ENCODE peak calls at places on chromosomes 12 and 14, in four cellular contexts. L is dorsolateral prefrontal cortex, E is RWPE2, Y is prostate gland. P is an unnamed sample.

GRCh38 chr14:36505892-36506731 is 13.9 kb downstream of the NKX2-1 start:
- DNase-seq in L (no peak), E (no peak), Y (no peak), P (no peak)

GRCh38 chr12:27305673-27306504 is 26.7 kb upstream of the BMAL2 start:
- DNase-seq in L (no peak), E (no peak), Y (no peak), P (peak; percentile 28)

GRCh38 chr12:67698711-67699603 is 50.4 kb downstream of the DYRK2 start:
- DNase-seq in L (no peak), E (no peak), Y (no peak), P (no peak)

GRCh38 chr14:61476737-61477410 is 155.5 kb downstream of the PRKCH start:
- DNase-seq in L (no peak), E (no peak), Y (no peak), P (no peak)

GRCh38 chr14:103510311-103511021 is 12.2 kb downstream of the CKB start:
- DNase-seq in L (peak; percentile 19), E (peak; percentile 52), Y (no peak), P (no peak)

GRCh38 chr12:65525501-65526141 is 247.1 kb downstream of the MSRB3 start:
- DNase-seq in L (no peak), E (no peak), Y (no peak), P (no peak)

GRCh38 chr14:75267141-75267601 is 11.5 kb upstream of the FOS start:
- DNase-seq in L (no peak), E (no peak), Y (no peak), P (no peak)

GRCh38 chr12:89453579-89453978 is 71.0 kb downstream of the GALNT4 start:
- DNase-seq in L (no peak), E (no peak), Y (no peak), P (no peak)

GRCh38 chr12:176321-177181 is 37.4 kb downstream of the SLC6A12 start:
- DNase-seq in L (no peak), E (no peak), Y (no peak), P (no peak)

DNA sequence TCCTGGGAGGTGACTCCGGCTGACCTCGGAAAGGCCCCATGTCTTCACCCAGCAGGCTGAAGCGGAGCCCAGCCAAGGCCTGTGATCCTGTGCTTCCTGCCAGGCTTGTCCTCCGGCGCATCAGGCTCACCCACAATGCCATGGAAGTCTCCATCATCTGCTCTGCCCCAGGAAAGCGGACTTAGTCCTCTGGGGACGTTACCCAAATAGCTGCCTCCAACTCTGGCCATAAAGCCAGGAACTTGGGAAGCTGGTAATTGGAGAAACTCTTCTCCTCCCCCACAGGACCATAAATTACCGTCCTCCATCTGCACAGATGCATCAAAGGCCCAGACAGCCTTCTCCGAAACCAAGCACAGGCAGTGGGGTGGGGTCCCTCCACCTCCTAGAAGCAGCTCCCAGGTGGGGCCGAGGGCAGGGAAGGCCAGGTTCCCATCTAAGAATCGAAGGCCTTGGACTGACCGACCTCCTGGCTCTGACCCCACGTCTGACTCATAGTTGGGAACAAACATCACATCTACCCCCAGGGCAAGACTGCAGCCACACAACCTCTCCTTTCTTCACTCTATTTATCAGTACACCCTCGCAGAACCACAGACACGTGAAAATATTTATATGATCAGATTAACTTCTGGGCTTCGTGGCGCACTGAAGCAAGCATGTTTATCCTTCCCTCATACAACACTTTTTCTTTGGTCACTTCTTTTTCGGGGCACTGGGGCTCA is 56.4 kb downstream of the PITPNM2 start:
- DNase-seq in L (no peak), E (no peak), Y (peak; percentile 51), P (peak; percentile 37)
- H3K4me3 ChIP-seq in L (no peak overlapping the region), E (no peak overlapping the region), Y (no peak overlapping the region), P (no peak overlapping the region)

GRCh38 chr14:93186961-93187360 is 1.8 kb downstream of the LYSET start:
- DNase-seq in L (no peak), E (no peak), Y (no peak), P (no peak)

GRCh38 chr14:93186461-93186860 is 1.3 kb downstream of the LYSET start:
- DNase-seq in L (no peak), E (no peak), Y (no peak), P (no peak)

GRCh38 chr14:93185333-93185688 is 194 bp downstream of the LYSET start:
- DNase-seq in L (no peak), E (no peak), Y (no peak), P (no peak)

GRCh38 chr14:93183596-93184317 is 940 bp downstream of the MOAP1 start:
- DNase-seq in L (no peak), E (no peak), Y (peak; percentile 7), P (no peak)

GRCh38 chr14:93184391-93185332 is at the start of the genes LYSET and MOAP1:
- DNase-seq in L (peak; percentile 92), E (peak; percentile 92), Y (peak; percentile 84), P (peak; percentile 54)
- TF ChIP-seq CTCF in L (peak; percentile 35), E (peak; percentile 42), Y (peak; percentile 9), P (peak; percentile 26)

GRCh38 chr12:117360551-117361311 is 695 bp downstream of the NOS1 start:
- DNase-seq in L (no peak), E (no peak), Y (no peak), P (no peak)
- H3K4me3 ChIP-seq in L (peak overlapping the region; percentile 51), E (peak overlapping the region; percentile 50), Y (peak overlapping the region; percentile 42), P (no peak overlapping the region)

GRCh38 chr12:48932878-48933277 is 7.6 kb upstream of the FKBP11 start:
- DNase-seq in L (no peak), E (no peak), Y (no peak), P (no peak)

GRCh38 chr12:48936379-48936979 is 11.2 kb upstream of the FKBP11 start:
- DNase-seq in L (peak; percentile 71), E (no peak), Y (peak; percentile 43), P (no peak)

GRCh38 chr12:48937170-48937569 is 11.9 kb upstream of the FKBP11 start:
- DNase-seq in L (no peak), E (no peak), Y (no peak), P (no peak)

GRCh38 chr12:48933664-48934311 is 8.5 kb upstream of the FKBP11 start:
- DNase-seq in L (no peak), E (no peak), Y (no peak), P (no peak)

DNA sequence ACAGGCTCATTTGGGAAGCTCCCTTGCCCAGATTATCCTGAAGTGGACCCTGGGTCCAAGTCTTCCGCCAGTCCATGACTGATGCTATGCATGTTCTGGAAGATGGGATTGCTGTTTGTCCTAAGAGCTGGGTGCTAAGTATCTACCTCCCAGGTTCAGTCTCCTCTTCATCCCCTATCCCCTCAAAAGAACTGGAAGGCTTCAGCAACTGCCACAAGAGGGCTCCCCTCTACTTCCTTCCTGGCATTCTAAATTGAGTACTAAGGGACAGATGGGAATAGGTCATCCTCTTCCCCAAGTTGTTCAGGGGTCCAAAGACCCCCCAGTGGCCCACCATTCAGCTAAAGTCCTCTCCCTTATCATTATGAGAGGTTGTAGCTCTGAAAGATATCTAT is 9.0 kb upstream of the FKBP11 start:
- DNase-seq in L (no peak), E (no peak), Y (no peak), P (no peak)
- TF ChIP-seq CTCF in L (peak; percentile 21), E (peak; percentile 39), Y (no peak), P (peak; percentile 40)

P was measured in LNCaP clone FGC.